ENCODE peak calls at places on chromosomes 5 and 9, in five cellular contexts. One of them, this sample, is unnamed.

GRCh38 chr5:141834331-141834730 is 43.9 kb downstream of the PCDH1 start:
- DNase-seq in H1: no peak
- DNase-seq in HepG2: no peak
- DNase-seq in K562: no peak
- DNase-seq in HCT116: no peak
- DNase-seq in this sample: no peak

GRCh38 chr9:129476821-129477611 is 143.9 kb downstream of the C9orf50 start:
- DNase-seq in H1: no peak
- DNase-seq in HepG2: peak
- DNase-seq in K562: peak
- DNase-seq in HCT116: no peak
- DNase-seq in this sample: no peak

GRCh38 chr5:14781106-14781505 is 90.5 kb downstream of the ANKH start:
- DNase-seq in H1: no peak
- DNase-seq in HepG2: no peak
- DNase-seq in K562: no peak
- DNase-seq in HCT116: no peak
- DNase-seq in this sample: no peak

GRCh38 chr5:172097356-172097755 is 90.7 kb downstream of the STK10 start:
- DNase-seq in H1: no peak
- DNase-seq in HepG2: no peak
- DNase-seq in K562: no peak
- DNase-seq in HCT116: no peak
- DNase-seq in this sample: no peak

GRCh38 chr5:33641722-33642505 is 201.1 kb downstream of the TARS1 start:
- DNase-seq in H1: no peak
- DNase-seq in HepG2: no peak
- DNase-seq in K562: no peak
- DNase-seq in HCT116: no peak
- DNase-seq in this sample: peak

GRCh38 chr5:149053027-149053705 is 9.7 kb downstream of the SH3TC2 start:
- DNase-seq in H1: no peak
- DNase-seq in HepG2: no peak
- DNase-seq in K562: no peak
- DNase-seq in HCT116: no peak
- DNase-seq in this sample: no peak

GRCh38 chr5:133247881-133248642 is 196.2 kb downstream of the HSPA4 start:
- DNase-seq in H1: peak
- DNase-seq in HepG2: peak
- DNase-seq in K562: peak
- DNase-seq in HCT116: peak
- DNase-seq in this sample: no peak

GRCh38 chr5:60379907-60380306 is 320.1 kb downstream of the DEPDC1B start:
- DNase-seq in H1: no peak
- DNase-seq in HepG2: no peak
- DNase-seq in K562: no peak
- DNase-seq in HCT116: no peak
- DNase-seq in this sample: peak

GRCh38 chr5:170266570-170267379 is 30.8 kb downstream of the LCP2 start:
- DNase-seq in H1: peak
- DNase-seq in HepG2: no peak
- DNase-seq in K562: no peak
- DNase-seq in HCT116: no peak
- DNase-seq in this sample: no peak

GRCh38 chr5:125484272-125485002 is 738.0 kb upstream of the ZNF608 start:
- DNase-seq in H1: no peak
- DNase-seq in HepG2: no peak
- DNase-seq in K562: no peak
- DNase-seq in HCT116: peak
- DNase-seq in this sample: no peak

GRCh38 chr5:72107874-72108199 is 562 bp downstream of the MAP1B start:
- DNase-seq in H1: peak
- DNase-seq in HepG2: no peak
- DNase-seq in K562: peak
- DNase-seq in HCT116: no peak
- DNase-seq in this sample: no peak

GRCh38 chr9:93296889-93297480 is 113.0 kb downstream of the WNK2 start:
- DNase-seq in H1: no peak
- DNase-seq in HepG2: no peak
- DNase-seq in K562: no peak
- DNase-seq in HCT116: no peak
- DNase-seq in this sample: no peak

GRCh38 chr9:12698986-12699385 is 5.8 kb downstream of the TYRP1 start:
- DNase-seq in H1: no peak
- DNase-seq in HepG2: no peak
- DNase-seq in K562: no peak
- DNase-seq in HCT116: no peak
- DNase-seq in this sample: no peak

GRCh38 chr5:10366310-10367297 is 13.1 kb downstream of the MARCHF6 start:
- DNase-seq in H1: no peak
- DNase-seq in HepG2: no peak
- DNase-seq in K562: no peak
- DNase-seq in HCT116: no peak
- DNase-seq in this sample: no peak

GRCh38 chr5:122014232-122014940 is 52.6 kb downstream of the SRFBP1 start:
- DNase-seq in H1: no peak
- DNase-seq in HepG2: no peak
- DNase-seq in K562: no peak
- DNase-seq in HCT116: no peak
- DNase-seq in this sample: no peak

GRCh38 chr5:176355400-176356178 is 6.0 kb downstream of the KIAA1191 start:
- DNase-seq in H1: no peak
- DNase-seq in HepG2: no peak
- DNase-seq in K562: no peak
- DNase-seq in HCT116: no peak
- DNase-seq in this sample: no peak

GRCh38 chr9:125681657-125682056 is 25.4 kb downstream of the MAPKAP1 start:
- DNase-seq in H1: no peak
- DNase-seq in HepG2: peak
- DNase-seq in K562: no peak
- DNase-seq in HCT116: no peak
- DNase-seq in this sample: no peak

GRCh38 chr5:102561894-102562760 is 63.3 kb upstream of the SLCO6A1 start:
- DNase-seq in H1: peak
- DNase-seq in HepG2: peak
- DNase-seq in K562: peak
- DNase-seq in HCT116: peak
- DNase-seq in this sample: no peak

GRCh38 chr5:5306696-5307095 is 115.8 kb upstream of the ICE1 start:
- DNase-seq in H1: no peak
- DNase-seq in HepG2: no peak
- DNase-seq in K562: no peak
- DNase-seq in HCT116: no peak
- DNase-seq in this sample: no peak

GRCh38 chr5:14900661-14901461 is 29.3 kb upstream of the ANKH start:
- DNase-seq in H1: no peak
- DNase-seq in HepG2: peak
- DNase-seq in K562: peak
- DNase-seq in HCT116: no peak
- DNase-seq in this sample: no peak

GRCh38 chr9:107078061-107078460 is 205.0 kb upstream of the RAD23B start:
- DNase-seq in H1: no peak
- DNase-seq in HepG2: no peak
- DNase-seq in K562: no peak
- DNase-seq in HCT116: no peak
- DNase-seq in this sample: no peak

GRCh38 chr5:33305530-33305929 is 135.2 kb upstream of the TARS1 start:
- DNase-seq in H1: no peak
- DNase-seq in HepG2: no peak
- DNase-seq in K562: no peak
- DNase-seq in HCT116: no peak
- DNase-seq in this sample: no peak

GRCh38 chr9:133713211-133713959 is 24.8 kb downstream of the SARDH start:
- DNase-seq in H1: no peak
- DNase-seq in HepG2: peak
- DNase-seq in K562: peak
- DNase-seq in HCT116: no peak
- DNase-seq in this sample: no peak

GRCh38 chr5:143546394-143546793 is 142.9 kb upstream of the NR3C1 start:
- DNase-seq in H1: no peak
- DNase-seq in HepG2: no peak
- DNase-seq in K562: no peak
- DNase-seq in HCT116: no peak
- DNase-seq in this sample: no peak

GRCh38 chr5:11719888-11720481 is 184.3 kb downstream of the CTNND2 start:
- DNase-seq in H1: peak
- DNase-seq in HepG2: peak
- DNase-seq in K562: peak
- DNase-seq in HCT116: no peak
- DNase-seq in this sample: no peak

GRCh38 chr5:26236936-26237335 is 801.5 kb downstream of the CDH9 start:
- DNase-seq in H1: no peak
- DNase-seq in HepG2: no peak
- DNase-seq in K562: no peak
- DNase-seq in HCT116: no peak
- DNase-seq in this sample: no peak

GRCh38 chr5:94524841-94525697 is 93.3 kb downstream of the KIAA0825 start:
- DNase-seq in H1: no peak
- DNase-seq in HepG2: peak
- DNase-seq in K562: peak
- DNase-seq in HCT116: peak
- DNase-seq in this sample: peak

GRCh38 chr5:158819840-158820620 is 279.7 kb downstream of the EBF1 start:
- DNase-seq in H1: no peak
- DNase-seq in HepG2: no peak
- DNase-seq in K562: no peak
- DNase-seq in HCT116: no peak
- DNase-seq in this sample: peak

GRCh38 chr5:22541037-22541436 is 312.1 kb downstream of the CDH12 start:
- DNase-seq in H1: no peak
- DNase-seq in HepG2: no peak
- DNase-seq in K562: no peak
- DNase-seq in HCT116: no peak
- DNase-seq in this sample: no peak

GRCh38 chr5:82147860-82148573 is 130.1 kb downstream of the RPS23 start:
- DNase-seq in H1: no peak
- DNase-seq in HepG2: no peak
- DNase-seq in K562: no peak
- DNase-seq in HCT116: no peak
- DNase-seq in this sample: no peak

GRCh38 chr5:180070726-180071417 is 687 bp downstream of the RNF130 start:
- DNase-seq in H1: no peak
- DNase-seq in HepG2: no peak
- DNase-seq in K562: peak
- DNase-seq in HCT116: no peak
- DNase-seq in this sample: no peak

GRCh38 chr5:78492650-78493049 is 132.2 kb downstream of the SCAMP1 start:
- DNase-seq in H1: no peak
- DNase-seq in HepG2: no peak
- DNase-seq in K562: no peak
- DNase-seq in HCT116: no peak
- DNase-seq in this sample: no peak

GRCh38 chr9:72995131-72996024 is 42.5 kb upstream of the ALDH1A1 start:
- DNase-seq in H1: no peak
- DNase-seq in HepG2: no peak
- DNase-seq in K562: peak
- DNase-seq in HCT116: no peak
- DNase-seq in this sample: no peak

GRCh38 chr9:72998363-72998762 is 45.5 kb upstream of the ALDH1A1 start:
- DNase-seq in H1: no peak
- DNase-seq in HepG2: no peak
- DNase-seq in K562: no peak
- DNase-seq in HCT116: no peak
- DNase-seq in this sample: no peak

GRCh38 chr9:72997387-72997995 is 44.6 kb upstream of the ALDH1A1 start:
- DNase-seq in H1: no peak
- DNase-seq in HepG2: peak
- DNase-seq in K562: peak
- DNase-seq in HCT116: no peak
- DNase-seq in this sample: no peak

GRCh38 chr9:72996684-72997314 is 43.9 kb upstream of the ALDH1A1 start:
- DNase-seq in H1: no peak
- DNase-seq in HepG2: no peak
- DNase-seq in K562: no peak
- DNase-seq in HCT116: no peak
- DNase-seq in this sample: no peak

GRCh38 chr9:72996106-72996505 is 43.3 kb upstream of the ALDH1A1 start:
- DNase-seq in H1: no peak
- DNase-seq in HepG2: no peak
- DNase-seq in K562: no peak
- DNase-seq in HCT116: no peak
- DNase-seq in this sample: no peak
- TF ChIP-seq ATF3 in H1: no peak
- TF ChIP-seq ATF3 in HepG2: no peak
- TF ChIP-seq ATF3 in K562: no peak
- TF ChIP-seq ATF3 in HCT116: no peak
- TF ChIP-seq ATF3 in this sample: no peak

GRCh38 chr5:111225926-111226325 is 1.7 kb downstream of the CAMK4 start:
- DNase-seq in H1: no peak
- DNase-seq in HepG2: no peak
- DNase-seq in K562: no peak
- DNase-seq in HCT116: no peak
- DNase-seq in this sample: no peak
- H3K9ac ChIP-seq in H1: no peak
- H3K9ac ChIP-seq in HepG2: no peak
- H3K9ac ChIP-seq in K562: no peak
- H3K9ac ChIP-seq in HCT116: no peak
- H3K9ac ChIP-seq in this sample: peak

DNA sequence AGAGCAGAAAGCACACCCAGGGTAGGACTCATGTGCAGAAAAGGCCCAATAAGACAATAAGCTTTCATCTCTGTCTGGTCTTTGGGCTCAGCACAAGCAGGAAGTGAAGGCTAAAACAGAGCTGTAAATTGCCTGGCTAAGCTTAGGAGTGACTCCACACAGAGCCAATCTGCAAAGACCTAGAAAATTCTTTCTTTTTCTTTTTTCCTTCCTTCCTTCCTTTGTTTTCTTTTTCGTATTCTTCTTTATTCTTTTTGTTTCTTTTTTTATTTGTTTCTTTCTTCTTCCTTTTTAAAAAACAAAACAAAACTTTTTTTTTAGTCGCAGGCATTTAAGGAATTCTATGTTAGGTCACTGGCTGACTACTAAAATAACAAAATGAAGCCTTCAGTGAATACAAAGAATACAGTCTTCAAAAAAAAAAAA is 12.2 kb downstream of the SLC35A4 start:
- DNase-seq in H1: no peak
- DNase-seq in HepG2: peak
- DNase-seq in K562: no peak
- DNase-seq in HCT116: no peak
- DNase-seq in this sample: no peak
- TF ChIP-seq ATF3 in H1: no peak
- TF ChIP-seq ATF3 in HepG2: no peak
- TF ChIP-seq ATF3 in K562: no peak
- TF ChIP-seq ATF3 in HCT116: no peak
- TF ChIP-seq ATF3 in this sample: no peak

GRCh38 chr9:86349271-86349670 is 4.9 kb downstream of the TUT7 start:
- DNase-seq in H1: no peak
- DNase-seq in HepG2: no peak
- DNase-seq in K562: no peak
- DNase-seq in HCT116: no peak
- DNase-seq in this sample: no peak
- H3K9ac ChIP-seq in H1: no peak
- H3K9ac ChIP-seq in HepG2: no peak
- H3K9ac ChIP-seq in K562: no peak
- H3K9ac ChIP-seq in HCT116: no peak
- H3K9ac ChIP-seq in this sample: no peak

This sample was measured in GM12878.